ENCODE peak calls at places on chromosomes 16 and 17, in seven cellular contexts. D is BJ, Q is GM12864, W is endodermal cell, L is AG04450, J is fibroblast of pulmonary artery, A is aorta. U is an unnamed sample.

GRCh38 chr17:66941249-66941648 is 23.3 kb upstream of the CACNG4 start:
- DNase-seq in J (no peak), Q (no peak), L (no peak), W (no peak), A (no peak), D (no peak), U (no peak)

GRCh38 chr16:12395266-12395665 is 408.4 kb downstream of the CPPED1 start:
- DNase-seq in J (no peak), D (no peak), L (no peak), Q (no peak), W (no peak), A (no peak), U (no peak)

GRCh38 chr17:47698749-47699535 is 5.0 kb downstream of the TBKBP1 start:
- DNase-seq in D (no peak), L (no peak), Q (no peak), W (peak), A (no peak), J (peak), U (no peak)

GRCh38 chr17:7956208-7956965 is 24.4 kb downstream of the CNTROB start:
- DNase-seq in A (no peak), D (no peak), L (no peak), Q (no peak), W (peak), J (peak), U (no peak)

GRCh38 chr17:37037590-37038155 is 88.9 kb downstream of the AATF start:
- DNase-seq in W (no peak), L (no peak), J (no peak), A (no peak), Q (no peak), D (peak), U (no peak)

GRCh38 chr16:31423801-31424200 is 4.4 kb downstream of the COX6A2 start:
- DNase-seq in W (no peak), J (no peak), D (no peak), A (peak), Q (no peak), L (no peak), U (no peak)

GRCh38 chr17:9307313-9307998 is 268.2 kb downstream of the STX8 start:
- DNase-seq in Q (no peak), W (peak), D (no peak), L (no peak), J (peak), A (no peak), U (no peak)

GRCh38 chr17:63364387-63364786 is 81.7 kb downstream of the CYB561 start:
- DNase-seq in L (no peak), D (no peak), Q (no peak), A (no peak), J (peak), W (no peak), U (peak)

GRCh38 chr17:72539981-72540897 is 419.4 kb downstream of the SOX9 start:
- DNase-seq in J (peak), W (peak), D (no peak), L (no peak), A (peak), Q (no peak), U (no peak)

GRCh38 chr17:82229686-82230626 is 1.1 kb downstream of the SLC16A3 start:
- DNase-seq in D (no peak), W (peak), L (no peak), Q (no peak), A (peak), J (no peak), U (no peak)

GRCh38 chr17:82227629-82228277 is 1.1 kb upstream of the SLC16A3 start:
- DNase-seq in D (no peak), W (no peak), Q (no peak), L (no peak), J (no peak), A (peak), U (no peak)

GRCh38 chr17:82228278-82228841 is 482 bp upstream of the SLC16A3 start:
- DNase-seq in A (no peak), L (no peak), W (peak), J (no peak), D (no peak), Q (peak), U (no peak)

GRCh38 chr17:82230627-82231311 is 1.9 kb downstream of the SLC16A3 start:
- DNase-seq in W (peak), J (peak), D (no peak), Q (no peak), L (no peak), A (peak), U (no peak)

DNA sequence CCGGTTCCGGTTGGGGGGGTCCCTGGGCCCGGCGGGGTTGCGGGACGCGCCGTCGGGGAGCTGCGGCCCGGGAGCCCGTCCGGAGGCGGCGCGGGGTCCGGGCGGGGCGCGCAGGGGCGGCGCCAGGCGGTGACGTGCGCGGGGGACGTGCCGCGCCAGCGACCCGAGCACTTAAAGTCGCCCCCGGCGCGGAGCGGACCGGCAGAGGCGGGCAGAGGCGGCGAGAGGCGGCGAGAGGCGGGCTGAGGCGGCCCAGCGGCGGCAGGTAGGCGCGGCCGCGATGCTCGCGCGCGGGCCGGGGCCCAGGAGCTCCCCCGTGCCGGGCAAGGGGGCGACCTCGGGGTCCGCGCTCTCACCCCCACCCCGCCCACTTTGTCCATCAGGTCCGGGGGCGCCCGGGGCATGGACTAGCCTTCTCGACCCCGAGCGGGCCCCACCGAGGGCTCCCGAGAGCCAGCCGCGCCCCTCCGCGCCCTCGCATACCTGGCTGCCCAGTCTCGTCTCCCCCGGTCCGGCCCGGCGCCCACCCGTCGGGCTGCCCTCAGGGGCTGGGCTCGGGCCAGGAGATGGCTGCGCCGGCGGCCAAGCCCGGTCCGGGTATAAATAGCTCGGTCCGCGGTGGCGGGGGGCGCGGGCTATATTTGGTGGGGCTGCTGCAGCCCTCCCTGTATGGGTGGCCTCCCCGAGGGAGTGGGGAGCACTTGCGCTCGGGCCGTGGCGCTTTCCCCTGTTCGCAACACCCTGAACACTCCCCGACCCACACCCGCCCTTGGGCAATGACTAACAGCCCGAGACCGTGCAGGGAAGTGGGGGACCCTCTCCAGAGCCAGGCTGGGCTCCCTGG is at the start of gene SLC16A3:
- DNase-seq in A (peak), Q (no peak), L (no peak), J (peak), W (peak), D (no peak), U (no peak)
- H3K4me3 ChIP-seq in A (peak), Q (peak), L (peak), J (peak), W (peak), D (peak), U (no peak)

GRCh38 chr17:83082899-83083367 is 3.5 kb downstream of the METRNL start:
- DNase-seq in D (no peak), L (no peak), W (no peak), Q (no peak), A (peak), J (no peak), U (no peak)
- H3K4me3 ChIP-seq in D (no peak), L (peak), W (no peak), Q (no peak), A (no peak), J (no peak), U (peak)

GRCh38 chr16:75546293-75546692 is 9.8 kb downstream of the TMEM231 start:
- DNase-seq in J (no peak), L (no peak), A (no peak), Q (no peak), D (no peak), W (no peak), U (no peak)
- H3K4me3 ChIP-seq in J (no peak), L (no peak), A (no peak), Q (no peak), D (no peak), W (no peak), U (no peak)

GRCh38 chr17:75147878-75148546 is 6.3 kb downstream of the JPT1 start:
- DNase-seq in W (no peak), Q (no peak), D (no peak), A (no peak), L (no peak), J (no peak), U (no peak)
- H3K4me3 ChIP-seq in W (no peak), Q (no peak), D (no peak), A (no peak), L (no peak), J (no peak), U (no peak)